ENCODE peak calls at places on chromosomes 5 and 9, in nine cellular contexts. D is GM12891, R is head of caudate nucleus, I is iris pigment epithelial cell, S is esophagus squamous epithelium, E is left ventricle myocardium superior, G is endodermal cell, B is left ventricle myocardium inferior, A is cardiac muscle cell. X is an unnamed sample.

GRCh38 chr9:69637193-69637592 is 35.0 kb downstream of the APBA1 start:
- DNase-seq in A (no peak), D (no peak), I (no peak), R (no peak), S (no peak), G (no peak), B (no peak), E (no peak), X (no peak)

GRCh38 chr5:30607301-30607700 is 586.2 kb upstream of the CDH6 start:
- DNase-seq in R (no peak), D (no peak), B (no peak), I (no peak), E (no peak), S (no peak), G (no peak), A (no peak), X (no peak)

GRCh38 chr5:99879791-99880511 is 655.2 kb upstream of the FAM174A start:
- DNase-seq in S (no peak), R (no peak), E (no peak), I (no peak), A (no peak), B (no peak), G (no peak), D (no peak), X (no peak)

GRCh38 chr5:151048526-151048925 is 28.1 kb downstream of the GPX3 start:
- DNase-seq in S (no peak), E (no peak), R (no peak), I (no peak), D (no peak), A (no peak), B (no peak), G (peak), X (no peak)

GRCh38 chr5:88944751-88945507 is 61.9 kb upstream of the MEF2C start:
- DNase-seq in G (no peak), B (no peak), I (peak), A (no peak), D (no peak), S (no peak), R (no peak), E (no peak), X (no peak)

GRCh38 chr5:16981700-16982099 is 45.6 kb upstream of the MYO10 start:
- DNase-seq in I (no peak), S (no peak), D (no peak), E (no peak), G (no peak), R (no peak), A (no peak), B (no peak), X (no peak)

GRCh38 chr9:82553654-82554366 is 509.1 kb downstream of the RASEF start:
- DNase-seq in E (no peak), I (peak), G (no peak), A (no peak), S (no peak), R (no peak), D (no peak), B (no peak), X (no peak)

GRCh38 chr9:90966475-90967150 is 165.0 kb downstream of the SYK start:
- DNase-seq in E (no peak), A (no peak), S (no peak), I (peak), R (no peak), B (no peak), G (peak), D (no peak), X (no peak)

GRCh38 chr9:78009156-78009555 is 22.5 kb downstream of the GNAQ start:
- DNase-seq in A (no peak), B (no peak), R (no peak), G (no peak), I (no peak), D (no peak), E (no peak), S (no peak), X (no peak)

GRCh38 chr5:3310551-3311340 is 284.9 kb upstream of the IRX1 start:
- DNase-seq in E (no peak), I (peak), R (peak), G (peak), A (no peak), S (no peak), D (no peak), B (no peak), X (peak)

GRCh38 chr5:177311723-177312648 is at the start of gene MXD3:
- DNase-seq in D (peak), S (peak), R (peak), G (peak), I (peak), B (peak), E (peak), A (peak), X (peak)